ENCODE peak calls at places on chromosomes 2 and 18, in four cellular contexts. One of them, this sample, is unnamed.

GRCh38 chr2:226376516-226377180 is 423.0 kb downstream of the IRS1 start:
- DNase-seq in NAMALWA: no peak
- DNase-seq in heart left ventricle: no peak
- DNase-seq in NCI-H345: no peak
- DNase-seq in this sample: no peak

GRCh38 chr2:208373460-208374089 is 33.0 kb upstream of the PTH2R start:
- DNase-seq in NAMALWA: peak; percentile 55
- DNase-seq in heart left ventricle: no peak
- DNase-seq in NCI-H345: peak; percentile 75
- DNase-seq in this sample: no peak

GRCh38 chr2:10258726-10259125 is 44.0 kb upstream of the HPCAL1 start:
- DNase-seq in NAMALWA: no peak
- DNase-seq in heart left ventricle: no peak
- DNase-seq in NCI-H345: no peak
- DNase-seq in this sample: no peak

GRCh38 chr2:129906861-129907235 is 72.6 kb upstream of the RAB6C start:
- DNase-seq in NAMALWA: no peak
- DNase-seq in heart left ventricle: no peak
- DNase-seq in NCI-H345: no peak
- DNase-seq in this sample: no peak

GRCh38 chr2:127012215-127012614 is 94.7 kb downstream of the BIN1 start:
- DNase-seq in NAMALWA: no peak
- DNase-seq in heart left ventricle: no peak
- DNase-seq in NCI-H345: no peak
- DNase-seq in this sample: no peak

GRCh38 chr2:173607601-173608311 is 253.1 kb downstream of the CDCA7 start:
- DNase-seq in NAMALWA: peak; percentile 65
- DNase-seq in heart left ventricle: peak; percentile 20
- DNase-seq in NCI-H345: no peak
- DNase-seq in this sample: no peak

GRCh38 chr2:69645026-69645425 is 1.5 kb upstream of the AAK1 start:
- DNase-seq in NAMALWA: peak; percentile 23
- DNase-seq in heart left ventricle: no peak
- DNase-seq in NCI-H345: no peak
- DNase-seq in this sample: no peak

GRCh38 chr2:130834091-130834922 is 2.4 kb upstream of the ARHGEF4 start:
- DNase-seq in NAMALWA: no peak
- DNase-seq in heart left ventricle: no peak
- DNase-seq in NCI-H345: no peak
- DNase-seq in this sample: no peak

GRCh38 chr2:237942512-237942897 is 24.3 kb upstream of the UBE2F start:
- DNase-seq in NAMALWA: no peak
- DNase-seq in heart left ventricle: no peak
- DNase-seq in NCI-H345: no peak
- DNase-seq in this sample: no peak

GRCh38 chr18:55206941-55207340 is 247.7 kb upstream of the CCDC68 start:
- DNase-seq in NAMALWA: no peak
- DNase-seq in heart left ventricle: no peak
- DNase-seq in NCI-H345: no peak
- DNase-seq in this sample: no peak

GRCh38 chr2:36704475-36705150 is 8.1 kb downstream of the VIT start:
- DNase-seq in NAMALWA: no peak
- DNase-seq in heart left ventricle: no peak
- DNase-seq in NCI-H345: no peak
- DNase-seq in this sample: no peak

GRCh38 chr2:101971836-101972235 is 19.9 kb upstream of the IL1R2 start:
- DNase-seq in NAMALWA: no peak
- DNase-seq in heart left ventricle: no peak
- DNase-seq in NCI-H345: no peak
- DNase-seq in this sample: no peak

GRCh38 chr18:26863122-26863879 is 2.2 kb downstream of the AQP4 start:
- DNase-seq in NAMALWA: no peak
- DNase-seq in heart left ventricle: peak; percentile 50
- DNase-seq in NCI-H345: peak; percentile 84
- DNase-seq in this sample: peak; percentile 91

GRCh38 chr2:68643011-68643873 is at the start of gene PROKR1:
- DNase-seq in NAMALWA: no peak
- DNase-seq in heart left ventricle: peak; percentile 21
- DNase-seq in NCI-H345: peak; percentile 61
- DNase-seq in this sample: peak; percentile 69

GRCh38 chr2:18124126-18124835 is 245.8 kb downstream of the KCNS3 start:
- DNase-seq in NAMALWA: no peak
- DNase-seq in heart left ventricle: no peak
- DNase-seq in NCI-H345: no peak
- DNase-seq in this sample: no peak

GRCh38 chr18:36534154-36534688 is 236.7 kb downstream of the FHOD3 start:
- DNase-seq in NAMALWA: peak; percentile 22
- DNase-seq in heart left ventricle: no peak
- DNase-seq in NCI-H345: no peak
- DNase-seq in this sample: no peak

GRCh38 chr2:226798422-226799210 is 1.0 kb downstream of the IRS1 start:
- DNase-seq in NAMALWA: peak; percentile 86
- DNase-seq in heart left ventricle: peak; percentile 48
- DNase-seq in NCI-H345: no peak
- DNase-seq in this sample: peak; percentile 74

GRCh38 chr2:98049991-98050519 is 36.9 kb upstream of the VWA3B start:
- DNase-seq in NAMALWA: no peak
- DNase-seq in heart left ventricle: no peak
- DNase-seq in NCI-H345: no peak
- DNase-seq in this sample: no peak

GRCh38 chr2:236180831-236181453 is 12.8 kb upstream of the GBX2 start:
- DNase-seq in NAMALWA: peak; percentile 49
- DNase-seq in heart left ventricle: no peak
- DNase-seq in NCI-H345: peak; percentile 73
- DNase-seq in this sample: no peak

GRCh38 chr2:38245114-38245641 is 131.9 kb downstream of the ATL2 start:
- DNase-seq in NAMALWA: peak; percentile 10
- DNase-seq in heart left ventricle: no peak
- DNase-seq in NCI-H345: no peak
- DNase-seq in this sample: no peak

GRCh38 chr2:144518744-144519596 is 949 bp downstream of the ZEB2 start:
- DNase-seq in NAMALWA: peak; percentile 77
- DNase-seq in heart left ventricle: no peak
- DNase-seq in NCI-H345: no peak
- DNase-seq in this sample: no peak